ENCODE peak calls at places on chromosomes 13 and 19, in seven cellular contexts. J is lung microvascular endothelial cell; Z is GM06990; W is Caco-2; H is activated CD4-positive, alpha-beta T cell treated with anti-CD3 and anti-CD28 coated beads, Interleukin-2, amount 50 U/mL, for 48 hours; E is AG08396; M is upper lobe of right lung. C is an unnamed sample.

GRCh38 chr19:58007285-58007684 is 4.7 kb upstream of the ZNF606 start:
- DNase-seq in H (no peak), Z (no peak), E (no peak), J (peak; percentile 6), W (peak; percentile 21), M (no peak), C (no peak)

GRCh38 chr19:13920940-13921744 is 15.1 kb downstream of the CC2D1A start:
- DNase-seq in Z (no peak), J (peak; percentile 49), W (peak; percentile 55), M (no peak), E (peak; percentile 73), H (peak; percentile 33), C (no peak)

GRCh38 chr19:17754634-17755532 is 3.6 kb downstream of the FCHO1 start:
- DNase-seq in H (no peak), J (no peak), W (no peak), Z (peak; percentile 59), M (no peak), E (no peak), C (no peak)

GRCh38 chr13:111429064-111429558 is 108.7 kb downstream of the TEX29 start:
- DNase-seq in H (peak; percentile 55), M (no peak), Z (no peak), E (peak; percentile 64), W (peak; percentile 72), J (peak; percentile 25), C (no peak)

GRCh38 chr13:79709526-79709925 is 228.6 kb downstream of the NDFIP2 start:
- DNase-seq in Z (no peak), J (no peak), H (no peak), M (no peak), W (no peak), E (no peak), C (no peak)

GRCh38 chr13:35826626-35827254 is 304.4 kb downstream of the DCLK1 start:
- DNase-seq in H (peak; percentile 7), M (no peak), Z (no peak), W (peak; percentile 17), E (no peak), J (no peak), C (no peak)

GRCh38 chr13:74061939-74062595 is 72.1 kb downstream of the KLF12 start:
- DNase-seq in Z (peak; percentile 47), J (peak; percentile 61), W (no peak), M (no peak), H (no peak), E (no peak), C (no peak)

GRCh38 chr13:39036212-39036611 is 1.7 kb downstream of the PROSER1 start:
- DNase-seq in H (peak; percentile 11), J (peak; percentile 51), Z (no peak), E (no peak), W (peak; percentile 19), M (no peak), C (no peak)

GRCh38 chr19:13781547-13781946 is 7.3 kb downstream of the C19orf53 start:
- DNase-seq in M (peak; percentile 76), W (peak; percentile 48), H (peak; percentile 49), E (peak; percentile 87), J (peak; percentile 85), Z (no peak), C (no peak)

GRCh38 chr19:45752639-45753038 is 16.4 kb downstream of the SIX5 start:
- DNase-seq in M (no peak), J (no peak), H (no peak), Z (no peak), W (no peak), E (no peak), C (no peak)

GRCh38 chr13:92843549-92843948 is 383.1 kb upstream of the GPC6 start:
- DNase-seq in W (no peak), J (no peak), M (no peak), Z (no peak), H (no peak), E (peak; percentile 8), C (no peak)

GRCh38 chr19:1618157-1619093 is 13.2 kb upstream of the UQCR11 start:
- DNase-seq in H (peak; percentile 42), W (peak; percentile 60), J (no peak), E (peak; percentile 65), M (no peak), Z (no peak), C (no peak)